ENCODE peak calls at places on chromosome 3, in six cellular contexts. D, G, C, M, B and E are unnamed samples. For H3K4me1 and H3K27me3, the result is how much of the 10 kb centered on the place peaks cover.

GRCh38 chr3:5022966-5023776 is 43.9 kb downstream of the BHLHE40 start:
- DNase-seq in G (no peak), C (no peak), D (peak), B (no peak), M (no peak), E (no peak)

GRCh38 chr3:182567666-182568065 is 225.6 kb upstream of the ATP11B start:
- DNase-seq in G (no peak), B (peak), D (no peak), C (no peak), M (no peak), E (no peak)

GRCh38 chr3:150783334-150783733 is 20.4 kb upstream of the SIAH2 start:
- DNase-seq in C (no peak), M (no peak), G (no peak), D (no peak), B (no peak), E (no peak)

GRCh38 chr3:53346514-53346913 is 829 bp downstream of the DCP1A start:
- DNase-seq in D (no peak), G (no peak), M (no peak), C (no peak), B (peak), E (no peak)

GRCh38 chr3:119308355-119308754 is 14.2 kb downstream of the ARHGAP31 start:
- DNase-seq in C (no peak), G (no peak), M (no peak), D (no peak), B (no peak), E (no peak)

GRCh38 chr3:97821413-97821809 is 400 bp upstream of the CRYBG3 start:
- DNase-seq in C (peak), B (no peak), G (peak), D (peak), M (peak), E (no peak)

GRCh38 chr3:156250550-156250949 is 130.2 kb downstream of the KCNAB1 start:
- DNase-seq in M (no peak), D (no peak), C (no peak), G (no peak), B (no peak), E (no peak)

GRCh38 chr3:131393868-131394267 is 12.3 kb downstream of the NUDT16 start:
- DNase-seq in D (no peak), B (no peak), M (no peak), G (no peak), C (no peak), E (no peak)

GRCh38 chr3:193885832-193886231 is 250.1 kb upstream of the HES1 start:
- DNase-seq in G (no peak), M (peak), B (no peak), C (no peak), D (peak), E (no peak)

DNA sequence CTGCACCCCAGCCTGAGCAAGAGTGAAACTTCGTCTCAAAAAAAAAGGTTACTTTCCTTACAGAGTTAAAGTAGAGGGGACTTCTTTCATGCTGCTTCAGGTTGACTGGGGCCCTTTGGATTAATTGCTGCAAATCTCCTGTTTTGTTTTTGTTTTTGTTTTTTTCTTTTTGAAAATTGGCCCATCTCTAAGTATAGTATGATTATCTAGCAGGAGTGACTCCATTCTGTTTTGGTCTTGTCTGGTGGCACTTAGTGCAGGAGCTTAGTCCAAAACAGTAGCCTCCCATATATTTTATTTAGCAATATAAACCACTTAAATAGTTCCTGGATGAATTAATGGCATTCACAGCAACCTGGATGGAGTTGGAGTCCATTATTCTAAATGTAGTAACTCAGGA is 113.0 kb downstream of the RPL22L1 start:
- DNase-seq in D (no peak), M (no peak), G (no peak), C (no peak), B (no peak), E (no peak)
- H3K4me1 ChIP-seq in D (under half), M (under half), G (under half), C (under half), B (under half), E (under half)

DNA sequence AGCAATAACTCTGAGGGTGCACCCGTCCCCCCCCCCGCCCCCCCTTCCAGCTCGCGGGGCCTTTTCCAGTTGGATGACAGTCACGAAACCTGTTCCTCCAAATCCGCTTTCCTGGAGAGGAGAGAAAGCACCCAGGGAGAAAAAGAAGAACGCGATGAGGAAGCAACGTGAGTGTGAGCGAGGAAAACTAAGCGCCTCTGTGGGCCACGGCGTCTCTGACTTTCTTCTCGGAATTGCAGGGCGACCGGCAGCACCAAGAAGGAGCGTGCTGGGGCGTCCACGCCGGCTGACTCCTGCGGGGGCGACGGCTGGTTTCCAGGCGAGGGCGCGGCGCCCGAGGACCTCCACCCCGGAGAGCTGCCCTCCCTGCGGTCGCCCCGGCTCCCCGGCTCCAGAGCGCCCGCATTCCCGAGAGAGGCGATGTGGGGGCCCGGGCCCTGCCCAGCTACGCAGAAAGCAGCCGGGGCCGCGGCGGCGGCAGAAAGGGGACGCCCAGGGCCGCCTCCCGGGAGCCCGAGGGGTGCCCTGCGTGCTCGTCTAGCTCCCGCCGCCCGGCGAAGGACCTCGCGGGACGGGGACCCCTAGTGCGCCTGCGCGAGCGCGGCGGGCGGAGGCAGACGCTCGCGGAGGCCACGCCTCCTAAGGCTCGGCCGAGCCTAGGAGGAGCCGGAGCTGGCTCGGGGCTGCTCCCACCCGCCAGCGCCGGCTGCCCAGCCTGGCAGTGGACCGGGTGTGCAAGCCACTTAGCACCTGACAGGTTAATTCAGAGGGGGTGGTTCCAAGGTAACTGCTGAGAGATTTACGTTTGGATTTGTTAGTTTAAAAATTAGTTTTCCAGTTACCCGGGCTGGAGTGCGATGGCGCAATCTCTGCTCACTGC is 15.3 kb upstream of the ADIPOQ start:
- DNase-seq in D (peak), C (peak), M (peak), B (peak), G (no peak), E (no peak)
- H3K27me3 ChIP-seq in D (half or more), C (under half), M (half or more), B (half or more), G (half or more), E (under half)

GRCh38 chr3:13019243-13019701 is 54.0 kb downstream of the IQSEC1 start:
- DNase-seq in B (peak), M (peak), D (no peak), G (no peak), C (no peak), E (no peak)
- H3K4me1 ChIP-seq in B (half or more), M (under half), D (half or more), G (half or more), C (under half), E (half or more)

GRCh38 chr3:71944482-71944881 is 159.5 kb upstream of the PROK2 start:
- DNase-seq in G (no peak), M (no peak), B (no peak), C (no peak), D (no peak), E (no peak)

GRCh38 chr3:71940523-71940922 is 155.6 kb upstream of the PROK2 start:
- DNase-seq in C (no peak), D (no peak), G (no peak), M (no peak), B (no peak), E (no peak)

GRCh38 chr3:71942432-71942831 is 157.5 kb upstream of the PROK2 start:
- DNase-seq in B (no peak), G (no peak), C (no peak), D (no peak), M (no peak), E (no peak)
- H3K27me3 ChIP-seq in B (under half), G (under half), C (under half), D (under half), M (under half), E (under half)